ENCODE peak calls at places on chromosomes 13 and 19, in four cellular contexts. B is suprapubic skin, U is upper lobe of left lung, Y is breast epithelium. A is an unnamed sample.

GRCh38 chr19:10517760-10518443 is 655 bp upstream of the S1PR5 start:
- DNase-seq in B (no peak), Y (no peak), U (no peak), A (no peak)

GRCh38 chr19:28898279-28898678 is 314.7 kb downstream of the UQCRFS1 start:
- DNase-seq in U (no peak), B (no peak), Y (no peak), A (no peak)

GRCh38 chr13:32846020-32846451 is 170.2 kb upstream of the KL start:
- DNase-seq in U (no peak), B (no peak), Y (no peak), A (no peak)

GRCh38 chr19:18384775-18385174 is 1.2 kb upstream of the GDF15 start:
- DNase-seq in Y (no peak), U (no peak), B (no peak), A (no peak)

GRCh38 chr19:55657004-55657747 is 2.3 kb downstream of the U2AF2 start:
- DNase-seq in U (peak), B (no peak), Y (no peak), A (no peak)

GRCh38 chr19:32930567-32930966 is 41.2 kb downstream of the CEP89 start:
- DNase-seq in Y (no peak), U (no peak), B (no peak), A (no peak)

GRCh38 chr19:51514866-51515481 is 13.4 kb upstream of the SIGLEC12 start:
- DNase-seq in U (no peak), Y (no peak), B (no peak), A (no peak)

GRCh38 chr19:7520131-7521051 is 2.0 kb upstream of the MCOLN1 start:
- DNase-seq in Y (no peak), B (peak), U (no peak), A (no peak)

GRCh38 chr13:24220086-24220703 is 59.7 kb downstream of the SPATA13 start:
- DNase-seq in Y (no peak), U (peak), B (no peak), A (peak)

GRCh38 chr19:49430678-49431329 is 5.6 kb downstream of the GFY start:
- DNase-seq in U (no peak), Y (no peak), B (no peak), A (no peak)

GRCh38 chr19:40724315-40724714 is 7.4 kb downstream of the ITPKC start:
- DNase-seq in Y (no peak), U (no peak), B (no peak), A (no peak)
- H3K27ac ChIP-seq in Y (peak), U (peak), B (no peak), A (no peak)

DNA sequence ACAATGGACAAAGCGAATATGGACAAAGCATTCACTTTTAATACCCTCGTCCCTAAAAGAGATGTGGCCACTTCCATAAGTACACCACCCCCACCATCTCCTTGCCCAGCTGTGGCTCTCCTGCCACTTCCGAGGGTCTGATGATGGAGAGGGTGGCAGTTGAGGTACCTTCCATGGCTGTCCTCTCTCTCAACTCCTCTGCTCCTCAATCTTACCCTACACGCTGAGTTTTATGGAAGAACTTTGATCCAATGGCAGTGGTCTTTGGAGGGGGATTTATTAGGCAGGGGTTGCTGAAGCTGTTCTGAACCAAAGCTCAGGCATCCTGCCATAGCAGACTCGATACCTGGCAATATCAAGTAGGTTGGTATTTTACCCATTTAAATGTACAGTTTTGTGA is 413.0 kb downstream of the TSHZ3 start:
- DNase-seq in B (no peak), Y (no peak), U (no peak), A (no peak)
- TF ChIP-seq POLR2AphosphoS5 in B (no peak), Y (no peak), U (no peak), A (no peak)

GRCh38 chr19:1269478-1270167 is 491 bp downstream of the CIRBP start:
- DNase-seq in U (peak), Y (peak), B (peak), A (peak)
- TF ChIP-seq POLR2A in U (no peak), Y (peak), B (no peak), A (no peak)

GRCh38 chr19:48421548-48421947 is 24.2 kb upstream of the GRWD1 start:
- DNase-seq in Y (no peak), B (no peak), U (no peak), A (no peak)

GRCh38 chr19:48419158-48419920 is 25.9 kb downstream of the GRIN2D start:
- DNase-seq in U (peak), B (no peak), Y (no peak), A (peak)

GRCh38 chr19:48424694-48425219 is 21.0 kb upstream of the GRWD1 start:
- DNase-seq in B (no peak), Y (no peak), U (peak), A (no peak)
- H3K27ac ChIP-seq in B (no peak), Y (no peak), U (peak), A (no peak)

GRCh38 chr13:99191336-99191899 is 9.2 kb upstream of the UBAC2 start:
- DNase-seq in B (no peak), Y (no peak), U (no peak), A (no peak)

GRCh38 chr13:99190147-99190985 is 10.3 kb upstream of the UBAC2 start:
- DNase-seq in Y (no peak), B (no peak), U (no peak), A (no peak)

GRCh38 chr13:99182439-99182838 is 18.2 kb upstream of the UBAC2 start:
- DNase-seq in B (no peak), Y (no peak), U (no peak), A (no peak)

DNA sequence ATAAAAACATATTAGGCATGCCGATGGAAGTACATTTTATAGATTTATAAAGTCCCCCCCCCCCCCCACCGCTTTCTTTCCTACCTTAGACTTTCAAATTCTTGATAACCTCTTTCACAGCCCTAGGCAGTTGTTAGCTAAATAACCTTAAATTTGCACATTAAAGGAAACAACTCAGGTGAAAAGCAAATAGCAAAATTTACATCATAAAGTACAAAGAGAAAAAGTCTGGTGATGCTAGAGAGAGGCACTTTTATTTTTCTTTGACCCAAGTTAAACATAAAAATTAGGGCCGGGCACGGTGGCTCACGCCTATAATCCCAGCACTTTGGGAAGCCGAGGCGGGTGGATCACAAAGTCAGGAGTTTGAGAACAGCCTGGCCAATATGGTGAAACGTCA is 15.0 kb upstream of the UBAC2 start:
- DNase-seq in Y (no peak), U (no peak), B (no peak), A (no peak)
- TF ChIP-seq POLR2AphosphoS5 in Y (no peak), U (no peak), B (no peak), A (no peak)

DNA sequence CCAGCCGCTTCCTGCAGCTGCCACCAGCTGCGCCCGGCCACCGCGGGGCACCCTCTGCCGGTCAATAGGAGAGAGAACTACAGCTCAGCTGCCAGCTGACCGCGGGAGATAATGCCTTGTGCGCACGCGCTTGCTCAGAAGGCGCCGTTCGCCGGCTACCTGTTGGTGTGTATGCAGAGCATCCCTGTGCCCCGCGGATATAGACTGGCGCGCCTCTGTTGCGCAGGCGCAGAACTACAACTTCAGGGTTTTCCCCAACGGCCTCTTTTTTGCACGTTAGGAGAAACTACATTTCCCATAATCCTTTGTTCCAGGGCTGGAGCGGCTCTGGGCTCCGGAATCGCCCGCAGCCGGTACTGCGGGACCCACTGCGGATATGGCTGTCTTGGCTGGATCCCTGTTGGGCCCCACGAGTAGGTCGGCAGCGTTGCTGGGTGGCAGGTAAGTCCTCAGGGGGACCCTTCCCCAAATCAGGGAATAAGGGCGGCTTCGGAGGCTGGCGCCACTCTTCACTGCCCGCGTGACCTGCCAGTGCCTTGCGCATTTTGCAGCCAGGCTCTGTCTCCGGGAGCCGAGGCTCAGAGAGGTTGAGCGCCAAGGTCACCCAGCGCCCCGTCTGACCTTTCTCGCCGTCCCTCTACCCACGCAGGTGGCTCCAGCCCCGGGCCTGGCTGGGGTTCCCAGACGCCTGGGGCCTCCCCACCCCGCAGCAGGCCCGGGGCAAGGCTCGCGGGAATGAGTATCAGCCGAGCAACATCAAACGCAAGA is at the start of gene MRPL34:
- DNase-seq in B (peak), Y (peak), U (peak), A (peak)
- TF ChIP-seq POLR2A in B (peak), Y (no peak), U (peak), A (peak)

A was measured in transverse colon.